ENCODE peak calls at places on chromosomes 3 and 15, in eight cellular contexts. I is activated CD4-positive, alpha-beta T cell treated with anti-CD3 and anti-CD28 coated beads, Interleukin-2, amount 10 ng/mL, durations not matched to agents 7 days and 5 days; B is midbrain; E is HTR-8/SVneo; Q is NCI-H1436; U is activated T-helper 9 cell treated with anti-CD3 and anti-CD28 coated beads, Interleukin-2, amount 50 U/mL, for 16 hours; C is neural crest cell; V is brain pericyte. W is an unnamed sample.

GRCh38 chr3:139772539-139773500 is 95.0 kb upstream of the NMNAT3 start:
- DNase-seq in V (peak), C (no peak), U (no peak), Q (no peak), B (no peak), E (peak), I (no peak), W (no peak)

GRCh38 chr3:16357698-16358097 is 92.7 kb downstream of the OXNAD1 start:
- DNase-seq in U (no peak), Q (no peak), I (no peak), E (no peak), V (no peak), B (peak), C (no peak), W (no peak)

GRCh38 chr15:74433592-74434259 is at the start of gene SEMA7A:
- DNase-seq in I (peak), U (peak), V (no peak), C (peak), Q (peak), E (peak), B (peak), W (no peak)

GRCh38 chr3:179613807-179614206 is 9.2 kb downstream of the NDUFB5 start:
- DNase-seq in E (peak), Q (no peak), V (no peak), C (no peak), U (no peak), I (no peak), B (no peak), W (no peak)

GRCh38 chr3:170806141-170806540 is 63.9 kb downstream of the RPL22L1 start:
- DNase-seq in C (no peak), V (no peak), U (no peak), Q (no peak), B (no peak), I (no peak), E (no peak), W (no peak)

GRCh38 chr3:52218454-52218853 is 7.0 kb downstream of the TLR9 start:
- DNase-seq in I (peak), C (no peak), E (no peak), U (no peak), B (no peak), V (no peak), Q (no peak), W (no peak)

GRCh38 chr3:13647314-13648059 is 98.6 kb downstream of the FBLN2 start:
- DNase-seq in C (no peak), Q (no peak), E (no peak), V (no peak), I (peak), U (no peak), B (no peak), W (no peak)

GRCh38 chr15:72591361-72591760 is 63.1 kb upstream of the GOLGA6B start:
- DNase-seq in Q (no peak), E (no peak), B (no peak), I (no peak), C (no peak), U (no peak), V (no peak), W (no peak)

GRCh38 chr3:141797167-141797773 is 34.1 kb downstream of the GRK7 start:
- DNase-seq in U (peak), Q (no peak), C (peak), B (peak), V (peak), E (no peak), I (peak), W (no peak)

GRCh38 chr3:107680698-107681097 is 157.9 kb downstream of the BBX start:
- DNase-seq in I (no peak), Q (no peak), E (no peak), V (no peak), C (no peak), B (no peak), U (no peak), W (no peak)

GRCh38 chr3:166110102-166110501 is 272.9 kb upstream of the BCHE start:
- DNase-seq in Q (no peak), I (no peak), V (no peak), B (no peak), U (no peak), E (no peak), C (no peak), W (no peak)

GRCh38 chr3:53169045-53169831 is 8.2 kb downstream of the PRKCD start:
- DNase-seq in I (peak), U (no peak), E (no peak), V (no peak), B (no peak), C (no peak), Q (no peak), W (no peak)

GRCh38 chr3:195040773-195041520 is 230.0 kb downstream of the XXYLT1 start:
- DNase-seq in Q (no peak), E (peak), I (no peak), C (no peak), U (no peak), V (no peak), B (no peak), W (no peak)

GRCh38 chr15:99170476-99171065 is 65.7 kb downstream of the SYNM start:
- DNase-seq in Q (no peak), U (no peak), B (no peak), V (no peak), C (no peak), E (no peak), I (no peak), W (no peak)

GRCh38 chr3:129971368-129972052 is 3.0 kb upstream of the TRH start:
- DNase-seq in V (no peak), U (no peak), Q (no peak), C (no peak), B (no peak), E (no peak), I (no peak), W (no peak)

GRCh38 chr15:66043264-66043663 is 174.0 kb downstream of the RAB11A start:
- DNase-seq in I (no peak), C (no peak), Q (no peak), E (no peak), B (no peak), U (no peak), V (no peak), W (no peak)

GRCh38 chr15:95850837-95851236 is 479.7 kb upstream of the NR2F2 start:
- DNase-seq in C (no peak), E (no peak), Q (no peak), V (no peak), U (no peak), I (no peak), B (no peak), W (no peak)

GRCh38 chr3:53354945-53355498 is 7.7 kb upstream of the DCP1A start:
- DNase-seq in C (no peak), B (no peak), Q (no peak), U (no peak), V (no peak), I (no peak), E (no peak), W (no peak)

GRCh38 chr3:39261726-39262125 is 18.1 kb downstream of the CX3CR1 start:
- DNase-seq in B (no peak), Q (no peak), V (no peak), E (no peak), I (no peak), U (no peak), C (no peak), W (no peak)

GRCh38 chr15:39589193-39589814 is 8.4 kb downstream of the THBS1 start:
- DNase-seq in C (no peak), B (no peak), Q (no peak), U (no peak), E (no peak), V (no peak), I (no peak), W (no peak)

GRCh38 chr3:196284396-196284795 is 3.1 kb downstream of the PCYT1A start:
- DNase-seq in E (no peak), I (no peak), C (no peak), B (no peak), U (no peak), V (no peak), Q (no peak), W (no peak)